ENCODE peak calls at places on chromosomes 4 and X, in nine cellular contexts. O is right lobe of liver; M is 8988T; X is endothelial cell of umbilical vein; E is lung microvascular endothelial cell; W is cardiac fibroblast; N is GM23338; T is suprapubic skin; H is activated T-helper 9 cell treated with anti-CD3 and anti-CD28 coated beads, Interleukin-2, amount 50 U/mL, for 16 hours. R is an unnamed sample.

GRCh38 chr4:150867148-150867547 is 147.9 kb downstream of the LRBA start:
- DNase-seq in O (no peak), M (no peak), X (peak; percentile 84), E (peak; percentile 83), W (peak; percentile 91), N (peak; percentile 94), T (no peak), H (no peak), R (peak; percentile 24)

GRCh38 chr4:177450421-177451107 is 8.3 kb upstream of the AGA start:
- DNase-seq in O (no peak), M (no peak), X (no peak), E (no peak), W (peak; percentile 29), N (no peak), T (no peak), H (no peak), R (no peak)

GRCh38 chrX:150899191-150899757 is 806 bp upstream of the CD99L2 start:
- DNase-seq in O (peak; percentile 52), M (no peak), X (peak; percentile 22), E (peak; percentile 11), W (peak; percentile 15), N (peak; percentile 50), T (peak; percentile 63), H (peak; percentile 2), R (peak; percentile 22)

GRCh38 chrX:134530845-134531244 is 70.9 kb downstream of the HPRT1 start:
- DNase-seq in O (no peak), M (no peak), X (no peak), E (no peak), W (no peak), N (no peak), T (no peak), H (no peak), R (no peak)

GRCh38 chr4:172369471-172369959 is 556.3 kb downstream of the GALNTL6 start:
- DNase-seq in O (no peak), M (no peak), X (no peak), E (no peak), W (no peak), N (no peak), T (no peak), H (no peak), R (no peak)

GRCh38 chrX:73841337-73841736 is 278.3 kb downstream of the CHIC1 start:
- DNase-seq in O (no peak), M (no peak), X (no peak), E (no peak), W (no peak), N (no peak), T (no peak), H (no peak), R (no peak)

GRCh38 chr4:36242629-36243354 is 1.5 kb downstream of the ARAP2 start:
- DNase-seq in O (no peak), M (no peak), X (no peak), E (no peak), W (no peak), N (no peak), T (no peak), H (no peak), R (no peak)

GRCh38 chr4:17276821-17277220 is 235.1 kb downstream of the QDPR start:
- DNase-seq in O (no peak), M (no peak), X (peak; percentile 30), E (peak; percentile 47), W (peak; percentile 40), N (no peak), T (no peak), H (no peak), R (peak; percentile 46)

R was measured in uterus.